ENCODE peak calls at places on chromosomes 1 and 21, in eight cellular contexts. J is foreskin fibroblast; Q is substantia nigra; U is cerebellar cortex; I is GM12865; W is naive B cell; O is activated CD4-positive, alpha-beta memory T cell treated with anti-CD3 and anti-CD28 coated beads, Interleukin-2, amount 10 ng/mL, durations not matched to agents 7 days and 5 days; L is neuronal stem cell. V is an unnamed sample.

GRCh38 chr1:210347112-210347511 is 18.4 kb downstream of the HHAT start:
- DNase-seq in L (no peak), Q (no peak), U (no peak), O (no peak), I (peak), J (no peak), W (no peak), V (no peak)

GRCh38 chr1:18957136-18957521 is 653 bp upstream of the IFFO2 start:
- DNase-seq in Q (peak), I (no peak), L (no peak), J (no peak), O (peak), W (no peak), U (no peak), V (no peak)

GRCh38 chr1:74422379-74423155 is 89.8 kb downstream of the LRRC53 start:
- DNase-seq in Q (no peak), O (no peak), J (no peak), L (no peak), W (no peak), I (no peak), U (no peak), V (no peak)

GRCh38 chr1:3688356-3688755 is 36.0 kb downstream of the TP73 start:
- DNase-seq in W (no peak), Q (no peak), O (no peak), J (no peak), U (no peak), I (peak), L (no peak), V (no peak)

GRCh38 chr1:3679098-3679555 is 26.8 kb downstream of the TP73 start:
- DNase-seq in L (no peak), W (no peak), I (peak), U (no peak), O (no peak), Q (no peak), J (no peak), V (no peak)

GRCh38 chr1:220249522-220249921 is 22.7 kb downstream of the RAB3GAP2 start:
- DNase-seq in O (no peak), Q (no peak), U (no peak), L (no peak), I (no peak), W (no peak), J (no peak), V (no peak)

GRCh38 chr1:224373008-224373590 is 16.4 kb downstream of the CNIH4 start:
- DNase-seq in Q (no peak), U (no peak), L (no peak), J (no peak), O (no peak), I (no peak), W (no peak), V (no peak)

GRCh38 chr1:83583351-83584014 is 415.4 kb downstream of the TTLL7 start:
- DNase-seq in J (peak), U (no peak), L (no peak), O (peak), Q (peak), I (peak), W (no peak), V (peak)

GRCh38 chr1:23422313-23422877 is 2.2 kb downstream of the TCEA3 start:
- DNase-seq in L (no peak), Q (no peak), J (peak), W (no peak), U (no peak), O (peak), I (peak), V (peak)

GRCh38 chr1:25774921-25775774 is 24.8 kb upstream of the SELENON start:
- DNase-seq in I (peak), Q (no peak), W (peak), O (peak), L (no peak), J (no peak), U (peak), V (peak)

GRCh38 chr1:36609241-36610027 is 126.7 kb upstream of the CSF3R start:
- DNase-seq in J (peak), U (peak), I (peak), Q (peak), O (peak), W (no peak), L (peak), V (peak)

GRCh38 chr21:38819719-38820147 is 14.0 kb downstream of the ETS2 start:
- DNase-seq in W (no peak), U (no peak), O (no peak), I (no peak), L (no peak), Q (no peak), J (peak), V (peak)

GRCh38 chr1:152442765-152443164 is 28.7 kb upstream of the CRNN start:
- DNase-seq in O (no peak), I (no peak), J (no peak), U (no peak), Q (no peak), W (no peak), L (no peak), V (peak)

GRCh38 chr1:59432531-59433439 is 135.9 kb downstream of the FGGY start:
- DNase-seq in J (no peak), W (no peak), Q (no peak), U (peak), L (no peak), O (no peak), I (peak), V (no peak)

GRCh38 chr1:168365719-168366474 is 85.2 kb downstream of the TBX19 start:
- DNase-seq in L (no peak), U (no peak), O (no peak), Q (no peak), J (no peak), W (no peak), I (peak), V (no peak)